ENCODE peak calls at places on chromosome 1, in six cellular contexts. H, O, E, D, C and G are unnamed samples.

GRCh38 chr1:89457046-89457445 is 67.6 kb upstream of the LRRC8B start:
- DNase-seq in H (no peak), O (no peak), E (no peak), D (no peak), C (no peak), G (peak; percentile 19)

GRCh38 chr1:155324717-155325595 is 4.3 kb downstream of the RUSC1 start:
- DNase-seq in C (peak; percentile 78), D (peak; percentile 49), O (no peak), E (peak; percentile 17), H (peak; percentile 45), G (peak; percentile 85)

GRCh38 chr1:53592521-53592982 is 133.4 kb downstream of the DMRTB1 start:
- DNase-seq in C (no peak), H (peak; percentile 16), E (no peak), D (no peak), O (no peak), G (peak; percentile 47)

GRCh38 chr1:184223216-184223615 is 163.6 kb upstream of the C1orf21 start:
- DNase-seq in H (no peak), E (no peak), O (no peak), C (no peak), D (no peak), G (peak; percentile 75)

GRCh38 chr1:204651843-204652421 is 33.6 kb downstream of the LRRN2 start:
- DNase-seq in D (no peak), H (no peak), O (no peak), C (peak; percentile 90), E (no peak), G (peak; percentile 50)

GRCh38 chr1:76951185-76951584 is 83.9 kb downstream of the ST6GALNAC5 start:
- DNase-seq in E (no peak), D (no peak), O (no peak), C (peak; percentile 51), H (peak; percentile 45), G (no peak)

GRCh38 chr1:3137111-3138100 is 68.4 kb downstream of the PRDM16 start:
- DNase-seq in C (no peak), E (no peak), D (no peak), O (no peak), H (no peak), G (no peak)

GRCh38 chr1:32754282-32755097 is 51.9 kb upstream of the SYNC start:
- DNase-seq in O (peak; percentile 21), E (no peak), H (peak; percentile 25), D (peak; percentile 29), C (no peak), G (peak; percentile 82)

GRCh38 chr1:92960395-92961130 is 699 bp downstream of the DIPK1A start:
- DNase-seq in H (peak; percentile 84), E (peak; percentile 79), D (peak; percentile 82), O (peak; percentile 53), C (peak; percentile 60), G (peak; percentile 23)

GRCh38 chr1:34406377-34406776 is 229.7 kb downstream of the C1orf94 start:
- DNase-seq in C (peak; percentile 32), D (no peak), H (no peak), E (no peak), O (no peak), G (no peak)

GRCh38 chr1:91894036-91894761 is 8.2 kb upstream of the TGFBR3 start:
- DNase-seq in O (no peak), H (peak; percentile 67), C (no peak), D (no peak), E (no peak), G (no peak)